ENCODE peak calls at places on chromosomes 3 and 15, in six cellular contexts. P is NCI-H1105, E is psoas muscle, I is left colon, V is NCI-H1092 treated with DMSO at 0.1 percent for 48 hours, H is choroid plexus epithelial cell. C is an unnamed sample.

GRCh38 chr3:77348244-77348855 is 308.5 kb downstream of the ROBO2 start:
- DNase-seq in P (no peak), E (no peak), I (no peak), V (no peak), H (peak; percentile 55), C (peak; percentile 11)

GRCh38 chr15:77535845-77536244 is 96.9 kb downstream of the LINGO1 start:
- DNase-seq in P (no peak), E (peak; percentile 11), I (peak; percentile 41), V (no peak), H (no peak), C (no peak)

GRCh38 chr3:129304141-129304540 is 25.5 kb downstream of the HMCES start:
- DNase-seq in P (no peak), E (no peak), I (no peak), V (no peak), H (peak; percentile 33), C (peak; percentile 65)

GRCh38 chr15:65085990-65086679 is 9.6 kb downstream of the KBTBD13 start:
- DNase-seq in P (no peak), E (peak; percentile 55), I (peak; percentile 66), V (no peak), H (peak; percentile 26), C (no peak)

GRCh38 chr3:100136921-100137320 is 22.6 kb upstream of the FILIP1L start:
- DNase-seq in P (no peak), E (no peak), I (no peak), V (no peak), H (peak; percentile 45), C (peak; percentile 7)

GRCh38 chr15:72964135-72964534 is 88.1 kb upstream of the NEO1 start:
- DNase-seq in P (no peak), E (no peak), I (peak; percentile 51), V (no peak), H (no peak), C (no peak)

GRCh38 chr15:83435202-83435601 is 11.9 kb upstream of the SH3GL3 start:
- DNase-seq in P (no peak), E (no peak), I (no peak), V (no peak), H (no peak), C (peak; percentile 54)

GRCh38 chr15:66298803-66299251 is 5.5 kb downstream of the DIS3L start:
- DNase-seq in P (peak; percentile 31), E (no peak), I (no peak), V (peak; percentile 61), H (no peak), C (peak; percentile 13)

GRCh38 chr3:149016669-149017541 is 25.6 kb downstream of the GYG1 start:
- DNase-seq in P (no peak), E (no peak), I (no peak), V (no peak), H (peak; percentile 96), C (peak; percentile 81)

GRCh38 chr3:106759686-106760085 is 617.6 kb upstream of the CCDC54 start:
- DNase-seq in P (no peak), E (no peak), I (no peak), V (no peak), H (no peak), C (peak; percentile 77)

GRCh38 chr15:100060276-100060926 is 281.4 kb downstream of the ADAMTS17 start:
- DNase-seq in P (no peak), E (no peak), I (no peak), V (peak; percentile 19), H (peak; percentile 54), C (peak; percentile 94)

GRCh38 chr15:49847937-49848823 is 227.3 kb downstream of the DTWD1 start:
- DNase-seq in P (no peak), E (no peak), I (no peak), V (no peak), H (peak; percentile 96), C (peak; percentile 65)

GRCh38 chr3:184261270-184262165 is at the start of gene CAMK2N2:
- DNase-seq in P (peak; percentile 97), E (peak; percentile 66), I (peak; percentile 66), V (peak; percentile 85), H (peak; percentile 68), C (peak; percentile 64)

GRCh38 chr3:23474580-23475357 is 271.6 kb downstream of the UBE2E2 start:
- DNase-seq in P (no peak), E (no peak), I (no peak), V (no peak), H (no peak), C (no peak)

GRCh38 chr3:40719660-40720287 is 195.0 kb downstream of the ZNF621 start:
- DNase-seq in P (peak; percentile 72), E (no peak), I (no peak), V (no peak), H (peak; percentile 40), C (peak; percentile 27)

GRCh38 chr3:153137626-153138025 is 24.4 kb upstream of the RAP2B start:
- DNase-seq in P (no peak), E (no peak), I (no peak), V (no peak), H (no peak), C (no peak)

GRCh38 chr3:46882377-46883015 is 5.0 kb downstream of the PTH1R start:
- DNase-seq in P (no peak), E (no peak), I (no peak), V (no peak), H (peak; percentile 27), C (peak; percentile 51)

GRCh38 chr15:28017423-28017924 is 81.6 kb downstream of the OCA2 start:
- DNase-seq in P (no peak), E (no peak), I (no peak), V (peak; percentile 9), H (no peak), C (no peak)

GRCh38 chr3:142984255-142984654 is 17.1 kb upstream of the U2SURP start:
- DNase-seq in P (no peak), E (no peak), I (no peak), V (no peak), H (no peak), C (no peak)

GRCh38 chr3:31832576-31832975 is 148.5 kb downstream of the OSBPL10 start:
- DNase-seq in P (no peak), E (no peak), I (no peak), V (no peak), H (peak; percentile 26), C (no peak)

GRCh38 chr3:141797819-141798405 is 34.7 kb downstream of the GRK7 start:
- DNase-seq in P (no peak), E (no peak), I (no peak), V (no peak), H (no peak), C (no peak)

GRCh38 chr3:13077431-13078157 is 4.4 kb upstream of the IQSEC1 start:
- DNase-seq in P (peak; percentile 49), E (peak; percentile 87), I (no peak), V (peak; percentile 94), H (no peak), C (peak; percentile 59)

GRCh38 chr3:177746259-177747021 is 549.2 kb upstream of the TBL1XR1 start:
- DNase-seq in P (no peak), E (no peak), I (no peak), V (no peak), H (peak; percentile 30), C (peak; percentile 85)

GRCh38 chr15:81126887-81127286 is 7.2 kb upstream of the CFAP161 start:
- DNase-seq in P (no peak), E (no peak), I (no peak), V (no peak), H (peak; percentile 19), C (no peak)

GRCh38 chr3:156997351-156997750 is 162.6 kb downstream of the CCNL1 start:
- DNase-seq in P (no peak), E (no peak), I (no peak), V (no peak), H (peak; percentile 39), C (peak; percentile 7)

GRCh38 chr3:187709155-187709554 is 6.8 kb upstream of the RTP2 start:
- DNase-seq in P (no peak), E (no peak), I (no peak), V (no peak), H (no peak), C (no peak)

GRCh38 chr3:13053425-13053824 is 19.8 kb downstream of the IQSEC1 start:
- DNase-seq in P (no peak), E (no peak), I (no peak), V (no peak), H (no peak), C (no peak)

GRCh38 chr15:23753248-23753647 is 66.1 kb upstream of the NDN start:
- DNase-seq in P (no peak), E (no peak), I (no peak), V (no peak), H (no peak), C (no peak)

GRCh38 chr3:57968499-57968898 is 39.7 kb upstream of the FLNB start:
- DNase-seq in P (no peak), E (no peak), I (no peak), V (no peak), H (no peak), C (no peak)

GRCh38 chr3:172210355-172210754 is 171.0 kb downstream of the FNDC3B start:
- DNase-seq in P (no peak), E (no peak), I (no peak), V (no peak), H (peak; percentile 46), C (no peak)

GRCh38 chr3:195080125-195080524 is 190.8 kb downstream of the XXYLT1 start:
- DNase-seq in P (no peak), E (peak; percentile 53), I (no peak), V (no peak), H (no peak), C (no peak)

GRCh38 chr15:72935521-72935920 is 116.7 kb upstream of the NEO1 start:
- DNase-seq in P (no peak), E (no peak), I (no peak), V (no peak), H (no peak), C (no peak)

GRCh38 chr3:53168175-53168923 is 7.3 kb downstream of the PRKCD start:
- DNase-seq in P (no peak), E (no peak), I (no peak), V (no peak), H (no peak), C (no peak)